ENCODE peak calls at places on chromosomes 11 and 22, in nine cellular contexts. P is choroid plexus epithelial cell; J is endothelial cell; C is CD8-positive, alpha-beta T cell; Q is neural crest cell; D is bronchial epithelial cell; G is HFF-Myc; F is body of pancreas; M is osteoblast. V is an unnamed sample.

GRCh38 chr11:26330255-26330654 is 1.7 kb upstream of the ANO3 start:
- DNase-seq in P (no peak), J (no peak), G (no peak), C (no peak), Q (no peak), D (no peak), F (no peak), M (no peak), V (no peak)

GRCh38 chr11:61959678-61960077 is 7.8 kb downstream of the FTH1 start:
- DNase-seq in D (no peak), J (no peak), F (peak; percentile 9), P (no peak), G (no peak), C (no peak), M (no peak), Q (no peak), V (peak; percentile 15)

GRCh38 chr22:36510966-36511881 is 4.4 kb upstream of the FOXRED2 start:
- DNase-seq in Q (peak; percentile 60), G (no peak), F (peak; percentile 34), M (peak; percentile 90), P (peak; percentile 76), C (peak; percentile 41), D (peak; percentile 48), J (peak; percentile 66), V (peak; percentile 63)

GRCh38 chr11:113496026-113496651 is 20.9 kb upstream of the DRD2 start:
- DNase-seq in C (no peak), P (no peak), M (no peak), Q (no peak), F (no peak), G (no peak), D (no peak), J (no peak), V (no peak)

GRCh38 chr22:30079952-30080533 is at the start of gene HORMAD2:
- DNase-seq in F (no peak), Q (peak; percentile 81), G (no peak), J (peak; percentile 48), M (peak; percentile 82), D (no peak), P (peak; percentile 73), C (no peak), V (no peak)

GRCh38 chr11:112352907-112353306 is 92.2 kb upstream of the PLET1 start:
- DNase-seq in M (no peak), C (no peak), J (no peak), Q (no peak), D (peak; percentile 62), G (no peak), F (no peak), P (no peak), V (no peak)

GRCh38 chr11:63476618-63477017 is 14.3 kb downstream of the PLAAT5 start:
- DNase-seq in D (no peak), C (no peak), P (no peak), M (no peak), G (no peak), Q (no peak), J (no peak), F (no peak), V (no peak)

GRCh38 chr11:63870351-63871197 is 31.7 kb downstream of the MARK2 start:
- DNase-seq in F (no peak), J (peak; percentile 8), C (no peak), Q (no peak), P (peak; percentile 39), D (no peak), M (peak; percentile 77), G (no peak), V (no peak)

GRCh38 chr11:118996926-118997626 is 862 bp upstream of the CENATAC start:
- DNase-seq in D (no peak), G (no peak), J (peak; percentile 17), P (no peak), Q (no peak), F (no peak), C (peak; percentile 45), M (peak; percentile 90), V (no peak)

GRCh38 chr11:35182317-35182939 is 43.5 kb downstream of the CD44 start:
- DNase-seq in Q (no peak), D (no peak), P (no peak), F (no peak), M (no peak), C (no peak), G (no peak), J (no peak), V (no peak)

GRCh38 chr22:23070418-23071162 is at the start of gene GNAZ:
- DNase-seq in G (no peak), C (peak; percentile 38), Q (peak; percentile 36), J (peak; percentile 38), M (peak; percentile 87), F (peak; percentile 26), D (no peak), P (peak; percentile 6), V (no peak)

GRCh38 chr11:35323076-35323868 is 96.1 kb downstream of the SLC1A2 start:
- DNase-seq in Q (no peak), F (no peak), C (no peak), M (no peak), D (peak; percentile 70), P (no peak), J (no peak), G (no peak), V (no peak)

GRCh38 chr22:38863531-38864131 is 8.4 kb downstream of the CBX6 start:
- DNase-seq in G (no peak), F (no peak), C (no peak), J (no peak), M (peak; percentile 81), D (no peak), Q (no peak), P (no peak), V (no peak)

GRCh38 chr11:116078101-116078561 is 573.9 kb upstream of the CADM1 start:
- DNase-seq in Q (peak; percentile 22), M (no peak), D (no peak), P (no peak), G (no peak), C (no peak), F (no peak), J (peak; percentile 38), V (no peak)

GRCh38 chr11:134146598-134146997 is 77.2 kb downstream of the NCAPD3 start:
- DNase-seq in D (no peak), Q (no peak), F (no peak), C (no peak), J (no peak), M (no peak), P (no peak), G (no peak), V (no peak)
- TF ChIP-seq CTCF in D (no peak), Q (no peak), F (no peak), C (no peak), J (no peak), M (no peak), P (no peak), G (no peak), V (no peak)

DNA sequence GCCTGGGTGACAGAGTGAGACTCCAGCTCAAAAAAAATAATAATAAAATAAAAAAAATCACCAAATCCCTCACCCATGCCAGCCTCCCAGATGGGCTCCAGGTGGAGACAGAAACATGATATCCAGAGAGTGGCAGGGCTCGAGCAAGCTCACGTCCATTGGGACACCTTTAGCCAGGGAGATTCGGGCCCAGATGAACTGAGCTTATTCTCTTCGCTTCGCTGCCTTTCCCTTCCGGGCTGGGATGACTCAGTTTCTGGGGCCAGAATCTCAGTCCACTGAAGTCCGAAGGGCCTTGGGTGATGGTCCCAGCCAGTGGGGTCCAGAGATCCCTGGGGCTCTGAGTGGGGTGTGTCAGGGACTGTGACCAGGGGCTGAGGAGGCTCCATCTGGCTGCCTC is 23.0 kb upstream of the MYEOV start:
- DNase-seq in J (no peak), F (no peak), G (no peak), M (no peak), D (no peak), C (no peak), Q (no peak), P (no peak), V (no peak)
- TF ChIP-seq CTCF in J (no peak), F (no peak), G (no peak), M (no peak), D (no peak), C (no peak), Q (no peak), P (no peak), V (no peak)

DNA sequence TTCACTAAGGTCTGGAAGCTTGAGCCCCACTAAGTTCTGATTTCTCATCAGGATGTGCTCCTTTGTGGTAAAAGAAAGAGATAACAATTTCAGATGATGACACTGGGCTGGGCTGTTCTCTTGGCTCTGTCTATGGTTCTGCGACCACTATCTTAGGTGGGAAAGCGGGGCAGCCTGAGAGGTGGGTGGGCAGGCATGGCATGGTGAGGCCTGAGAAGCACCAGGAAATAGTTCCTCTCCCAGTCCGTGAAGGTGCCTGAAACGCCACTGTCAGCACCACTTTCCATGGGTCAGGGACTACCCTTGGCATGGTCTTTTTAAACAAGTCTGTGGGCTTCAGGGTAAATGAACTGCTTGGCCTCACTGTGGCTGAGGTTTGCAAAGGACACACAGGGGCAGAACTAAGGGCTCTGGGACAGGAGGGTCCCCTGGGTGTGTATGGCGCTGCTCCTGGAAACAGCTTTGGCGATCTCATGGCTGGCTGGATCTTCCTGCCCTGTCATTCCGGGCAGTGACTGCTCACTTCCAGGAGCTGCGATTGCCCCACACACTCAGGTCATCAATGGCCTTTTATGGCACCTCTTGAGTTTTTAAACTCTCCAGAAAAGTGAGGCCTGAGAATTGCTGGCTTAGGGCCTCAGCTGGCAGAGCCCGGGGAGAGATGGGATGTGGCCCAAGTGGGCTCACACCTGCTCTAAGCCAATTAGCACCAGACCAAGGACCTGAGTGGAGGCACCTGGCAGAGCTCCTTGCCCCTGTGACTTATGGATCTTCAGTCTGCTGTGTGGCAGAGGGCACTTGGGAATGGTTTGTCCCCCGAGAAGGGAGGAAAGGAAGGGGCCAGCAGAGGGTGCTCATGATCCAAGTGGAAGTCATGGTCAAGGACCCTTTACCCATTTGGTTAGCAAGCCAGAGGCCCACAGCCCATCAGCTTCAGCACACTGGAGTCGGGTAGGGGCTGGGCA is 55.6 kb upstream of the LYVE1 start:
- DNase-seq in C (no peak), J (no peak), G (no peak), Q (peak; percentile 22), P (peak; percentile 58), M (no peak), F (no peak), D (no peak), V (no peak)
- TF ChIP-seq CTCF in C (no peak), J (no peak), G (peak; percentile 70), Q (peak; percentile 46), P (peak; percentile 82), M (peak; percentile 56), F (no peak), D (peak; percentile 40), V (peak; percentile 53)

DNA sequence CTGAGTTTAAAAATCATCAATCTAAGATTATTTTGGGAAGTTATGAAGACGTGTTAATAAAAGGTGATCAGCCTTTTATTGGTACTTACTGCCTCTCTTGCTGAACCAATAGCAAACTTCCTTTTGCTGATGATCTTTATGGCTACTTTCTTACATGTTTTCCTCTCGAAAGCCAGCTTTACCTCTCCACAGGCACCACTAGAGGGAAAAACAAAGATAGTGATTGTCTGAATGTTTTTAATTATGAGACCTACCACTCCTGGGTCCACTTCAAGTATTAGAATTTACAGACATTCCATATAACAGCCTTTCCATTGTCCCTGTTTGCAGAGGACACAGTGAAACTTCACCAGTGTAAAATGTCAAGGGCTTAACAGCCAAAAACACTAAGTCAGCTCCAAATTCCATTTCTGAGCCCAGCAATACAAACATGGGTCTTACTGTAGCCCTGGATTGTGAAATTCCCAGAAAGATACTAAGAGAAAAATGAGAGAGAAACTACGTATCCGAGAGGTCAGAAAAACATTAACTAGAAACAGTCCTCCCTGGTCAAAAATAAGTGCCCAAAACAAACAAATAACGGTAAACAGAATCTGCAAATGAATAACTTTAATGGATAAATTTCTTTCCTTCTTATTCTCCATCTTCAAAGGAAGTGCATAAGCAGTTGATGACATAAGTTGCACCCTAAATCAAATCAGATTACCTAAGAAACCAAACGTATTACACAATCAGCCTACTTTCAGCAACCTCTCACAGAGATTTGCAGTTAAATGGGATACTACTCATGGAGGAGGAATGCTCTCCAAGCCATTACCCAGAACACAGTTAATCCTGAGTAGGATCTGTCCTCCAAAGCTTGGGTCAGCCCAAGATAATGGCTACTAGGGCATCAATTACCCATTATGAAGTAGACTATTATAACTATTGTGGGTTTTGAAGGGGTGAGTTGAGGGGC is 29.5 kb downstream of the CHEK2 start:
- DNase-seq in G (peak; percentile 79), C (no peak), M (peak; percentile 89), F (no peak), J (no peak), D (peak; percentile 97), P (peak; percentile 96), Q (no peak), V (no peak)
- TF ChIP-seq CTCF in G (peak; percentile 16), C (no peak), M (peak; percentile 21), F (no peak), J (no peak), D (no peak), P (peak; percentile 42), Q (no peak), V (no peak)